ENCODE peak calls at places on chromosomes 5 and 9, in seven cellular contexts. P, X, L, I, J, D and C are unnamed samples.

GRCh38 chr9:71783120-71783523 is 14.8 kb upstream of the CEMIP2 start:
- DNase-seq in P (peak), X (peak), J (peak), L (peak), D (peak), I (peak), C (no peak)

GRCh38 chr5:175493260-175493659 is 14.9 kb downstream of the SFXN1 start:
- DNase-seq in L (no peak), P (no peak), X (no peak), D (no peak), J (no peak), I (peak), C (no peak)

GRCh38 chr9:125536184-125537152 is 170.5 kb downstream of the MAPKAP1 start:
- DNase-seq in L (no peak), I (peak), J (no peak), P (no peak), D (no peak), X (no peak), C (peak)

GRCh38 chr5:171484460-171484899 is 65.0 kb downstream of the FGF18 start:
- DNase-seq in L (peak), D (no peak), J (no peak), I (no peak), P (no peak), X (peak), C (no peak)

GRCh38 chr9:91119679-91120078 is 242.0 kb downstream of the AUH start:
- DNase-seq in J (no peak), L (no peak), I (peak), D (no peak), X (no peak), P (peak), C (no peak)

GRCh38 chr5:139043127-139043905 is 154.9 kb downstream of the SIL1 start:
- DNase-seq in D (no peak), J (no peak), P (peak), L (no peak), X (no peak), I (no peak), C (peak)

GRCh38 chr9:69579032-69579748 is 93.0 kb downstream of the APBA1 start:
- DNase-seq in X (no peak), L (no peak), J (no peak), I (no peak), D (no peak), P (no peak), C (no peak)

GRCh38 chr9:97758334-97758916 is 61.3 kb upstream of the XPA start:
- DNase-seq in D (no peak), L (no peak), I (peak), J (no peak), P (no peak), X (no peak), C (no peak)

GRCh38 chr9:114746591-114746990 is 59.2 kb downstream of the TNFSF15 start:
- DNase-seq in I (no peak), J (no peak), L (no peak), X (no peak), D (no peak), P (no peak), C (no peak)

GRCh38 chr5:140642718-140643117 is 3.5 kb downstream of the TMCO6 start:
- DNase-seq in P (peak), J (no peak), D (no peak), I (no peak), X (no peak), L (no peak), C (no peak)

GRCh38 chr5:151917931-151918330 is 6.7 kb downstream of the GLRA1 start:
- DNase-seq in L (no peak), D (no peak), J (no peak), I (no peak), P (no peak), X (no peak), C (no peak)

GRCh38 chr9:81683704-81684103 is 5.6 kb downstream of the TLE1 start:
- DNase-seq in X (no peak), J (no peak), P (no peak), L (no peak), D (no peak), I (no peak), C (no peak)

GRCh38 chr5:109823597-109823996 is 133.9 kb downstream of the MAN2A1 start:
- DNase-seq in D (no peak), P (peak), I (peak), X (no peak), J (no peak), L (no peak), C (no peak)

GRCh38 chr5:168532471-168532870 is 3.4 kb downstream of the FBLL1 start:
- DNase-seq in X (no peak), L (peak), P (no peak), D (no peak), I (no peak), J (no peak), C (no peak)

GRCh38 chr5:117504245-117504644 is 929.6 kb upstream of the SEMA6A start:
- DNase-seq in I (no peak), L (no peak), X (no peak), P (peak), D (no peak), J (no peak), C (no peak)

GRCh38 chr5:179862296-179862695 is 3.7 kb upstream of the MRNIP start:
- DNase-seq in L (no peak), X (no peak), J (no peak), I (no peak), D (no peak), P (no peak), C (no peak)

GRCh38 chr9:99011161-99011709 is 67.5 kb downstream of the COL15A1 start:
- DNase-seq in X (no peak), P (peak), I (no peak), D (no peak), J (no peak), L (no peak), C (no peak)

GRCh38 chr9:109817146-109817845 is 37.3 kb downstream of the PALM2AKAP2 start:
- DNase-seq in I (peak), X (no peak), J (no peak), L (no peak), P (peak), D (no peak), C (no peak)

GRCh38 chr9:135522137-135522877 is 1.1 kb downstream of the LCN1 start:
- DNase-seq in D (peak), J (no peak), P (no peak), X (no peak), I (no peak), L (peak), C (no peak)

GRCh38 chr9:113524460-113524859 is 60.9 kb downstream of the RGS3 start:
- DNase-seq in X (no peak), D (no peak), P (no peak), L (no peak), I (no peak), J (peak), C (no peak)
- H3K27ac ChIP-seq in X (no peak), D (peak), P (no peak), L (no peak), I (no peak), J (peak), C (peak)

GRCh38 chr5:53373420-53374188 is 106.8 kb upstream of the FST start:
- DNase-seq in I (peak), D (no peak), P (peak), L (no peak), X (no peak), J (no peak), C (no peak)

GRCh38 chr5:53378590-53379247 is 101.7 kb upstream of the FST start:
- DNase-seq in P (peak), L (no peak), I (peak), X (no peak), J (no peak), D (no peak), C (no peak)

GRCh38 chr5:53376853-53377252 is 103.6 kb upstream of the FST start:
- DNase-seq in J (no peak), L (no peak), D (no peak), X (no peak), I (no peak), P (no peak), C (no peak)
- H3K27ac ChIP-seq in J (no peak), L (no peak), D (no peak), X (no peak), I (no peak), P (no peak), C (no peak)

GRCh38 chr5:1140188-1140817 is 28.4 kb upstream of the SLC12A7 start:
- DNase-seq in D (peak), P (peak), X (peak), I (peak), J (peak), L (peak), C (no peak)

GRCh38 chr5:1139366-1139765 is 27.5 kb upstream of the SLC12A7 start:
- DNase-seq in L (no peak), I (no peak), D (no peak), X (no peak), P (no peak), J (no peak), C (no peak)

GRCh38 chr5:1139806-1140187 is 27.9 kb upstream of the SLC12A7 start:
- DNase-seq in J (no peak), P (no peak), L (no peak), X (no peak), I (peak), D (no peak), C (no peak)

GRCh38 chr5:1137567-1138444 is 25.9 kb upstream of the SLC12A7 start:
- DNase-seq in J (no peak), I (no peak), D (no peak), X (no peak), L (no peak), P (no peak), C (no peak)

GRCh38 chr5:1138445-1139207 is 26.8 kb upstream of the SLC12A7 start:
- DNase-seq in L (no peak), X (no peak), P (no peak), I (no peak), J (no peak), D (no peak), C (no peak)
- H3K27ac ChIP-seq in L (no peak), X (no peak), P (no peak), I (no peak), J (no peak), D (no peak), C (no peak)

DNA sequence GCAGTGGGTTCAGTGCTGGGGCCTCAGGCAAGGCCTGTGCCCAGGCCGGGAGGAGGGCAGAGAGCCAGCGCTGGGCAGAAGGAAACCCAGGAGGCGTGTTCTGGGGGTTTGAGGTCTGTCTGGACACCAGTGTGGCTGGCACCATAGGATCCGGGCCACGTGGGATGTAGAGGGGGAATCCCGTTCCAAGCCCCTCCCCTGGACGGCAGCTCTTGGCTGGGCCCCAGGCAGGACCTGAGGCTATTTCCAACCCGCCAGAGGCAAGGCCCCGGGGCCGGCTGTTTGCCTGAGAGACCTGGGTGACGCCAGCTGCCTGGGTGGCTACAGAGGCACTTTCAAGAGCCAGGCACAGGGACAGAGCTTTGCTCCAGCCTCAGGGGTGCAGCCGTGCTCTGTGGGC is 56.8 kb upstream of the EGFL7 start:
- DNase-seq in X (no peak), I (no peak), D (peak), P (no peak), L (no peak), J (no peak), C (no peak)
- H3K27ac ChIP-seq in X (no peak), I (no peak), D (peak), P (no peak), L (no peak), J (no peak), C (peak)

GRCh38 chr9:112885324-112885723 is 5.4 kb downstream of the SLC46A2 start:
- DNase-seq in L (no peak), D (no peak), X (no peak), P (no peak), I (no peak), J (no peak), C (no peak)
- H3K27ac ChIP-seq in L (no peak), D (no peak), X (no peak), P (no peak), I (no peak), J (no peak), C (no peak)

GRCh38 chr5:142014911-142015584 is 2.2 kb upstream of the GNPDA1 start:
- DNase-seq in D (peak), L (peak), P (peak), J (no peak), X (peak), I (peak), C (no peak)

GRCh38 chr5:142012186-142012785 is 541 bp downstream of the GNPDA1 start:
- DNase-seq in D (peak), J (peak), I (peak), P (no peak), X (peak), L (peak), C (peak)

GRCh38 chr5:142015781-142016533 is 3.1 kb upstream of the GNPDA1 start:
- DNase-seq in D (no peak), L (peak), X (peak), I (peak), J (no peak), P (peak), C (no peak)

GRCh38 chr5:142012792-142013388 is at the start of gene GNPDA1:
- DNase-seq in I (peak), L (peak), D (peak), X (peak), J (peak), P (peak), C (peak)

GRCh38 chr5:142013734-142014495 is 1.1 kb upstream of the GNPDA1 start:
- DNase-seq in L (peak), I (no peak), J (no peak), X (no peak), P (peak), D (peak), C (peak)
- H3K27ac ChIP-seq in L (no peak), I (no peak), J (no peak), X (peak), P (no peak), D (peak), C (peak)